ENCODE peak calls at places on chromosome 15, in five cellular contexts. F is astrocyte, D is mammary epithelial cell, M is psoas muscle, X is A549. N is an unnamed sample.

GRCh38 chr15:31214864-31215489 is 111.7 kb upstream of the KLF13 start:
- DNase-seq in F (no peak), D (peak), M (peak), X (no peak), N (peak)

GRCh38 chr15:55758580-55758986 is 15.6 kb upstream of the PRTG start:
- DNase-seq in F (no peak), D (no peak), M (no peak), X (no peak), N (no peak)

GRCh38 chr15:85972805-85973540 is 106.7 kb upstream of the AGBL1 start:
- DNase-seq in F (peak), D (no peak), M (no peak), X (no peak), N (no peak)

GRCh38 chr15:85750319-85750806 is 44.4 kb downstream of the KLHL25 start:
- DNase-seq in F (peak), D (no peak), M (peak), X (no peak), N (peak)

GRCh38 chr15:73873889-73874511 is 636 bp downstream of the TBC1D21 start:
- DNase-seq in F (peak), D (peak), M (no peak), X (peak), N (peak)

GRCh38 chr15:74209560-74209958 is 7.0 kb upstream of the STRA6 start:
- DNase-seq in F (no peak), D (no peak), M (no peak), X (no peak), N (no peak)

GRCh38 chr15:38623744-38624143 is 59.1 kb upstream of the RASGRP1 start:
- DNase-seq in F (no peak), D (no peak), M (peak), X (no peak), N (peak)

GRCh38 chr15:63338170-63338569 is 43.5 kb downstream of the CA12 start:
- DNase-seq in F (peak), D (peak), M (no peak), X (no peak), N (peak)

GRCh38 chr15:33068531-33068990 is 126.0 kb downstream of the FMN1 start:
- DNase-seq in F (peak), D (peak), M (peak), X (peak), N (no peak)

GRCh38 chr15:62769604-62770003 is 272.9 kb upstream of the TPM1 start:
- DNase-seq in F (peak), D (peak), M (no peak), X (no peak), N (peak)

GRCh38 chr15:54131410-54131809 is 153.2 kb downstream of the UNC13C start:
- DNase-seq in F (no peak), D (no peak), M (no peak), X (no peak), N (peak)

GRCh38 chr15:99564221-99565030 is 1.4 kb upstream of the MEF2A start:
- DNase-seq in F (peak), D (no peak), M (no peak), X (no peak), N (peak)

GRCh38 chr15:75732206-75732808 is 19.7 kb upstream of the CSPG4 start:
- DNase-seq in F (no peak), D (no peak), M (no peak), X (no peak), N (no peak)

GRCh38 chr15:69146724-69147435 is 13.6 kb upstream of the GLCE start:
- DNase-seq in F (no peak), D (no peak), M (no peak), X (no peak), N (no peak)

GRCh38 chr15:38010390-38010789 is 76.0 kb downstream of the TMCO5A start:
- DNase-seq in F (peak), D (no peak), M (no peak), X (no peak), N (no peak)

GRCh38 chr15:67143646-67144045 is 78.2 kb downstream of the SMAD3 start:
- DNase-seq in F (no peak), D (no peak), M (no peak), X (no peak), N (no peak)

GRCh38 chr15:61556037-61556648 is 327.0 kb upstream of the RORA start:
- DNase-seq in F (peak), D (peak), M (no peak), X (no peak), N (peak)

GRCh38 chr15:62618432-62618831 is 424.1 kb upstream of the TPM1 start:
- DNase-seq in F (peak), D (peak), M (no peak), X (no peak), N (peak)

GRCh38 chr15:85757939-85758654 is 36.6 kb downstream of the KLHL25 start:
- DNase-seq in F (no peak), D (no peak), M (no peak), X (no peak), N (no peak)

GRCh38 chr15:68924866-68925599 is 5.3 kb upstream of the SPESP1 start:
- DNase-seq in F (peak), D (peak), M (peak), X (peak), N (peak)

GRCh38 chr15:64892850-64893403 is 18.8 kb upstream of the ANKDD1A start:
- DNase-seq in F (no peak), D (no peak), M (no peak), X (no peak), N (no peak)

GRCh38 chr15:98728811-98729160 is 80.4 kb downstream of the IGF1R start:
- DNase-seq in F (no peak), D (no peak), M (no peak), X (no peak), N (no peak)

GRCh38 chr15:70259640-70260066 is 161.9 kb upstream of the TLE3 start:
- DNase-seq in F (no peak), D (no peak), M (no peak), X (peak), N (no peak)

GRCh38 chr15:91954211-91954804 is 100.8 kb downstream of the SLCO3A1 start:
- DNase-seq in F (no peak), D (no peak), M (no peak), X (no peak), N (no peak)

DNA sequence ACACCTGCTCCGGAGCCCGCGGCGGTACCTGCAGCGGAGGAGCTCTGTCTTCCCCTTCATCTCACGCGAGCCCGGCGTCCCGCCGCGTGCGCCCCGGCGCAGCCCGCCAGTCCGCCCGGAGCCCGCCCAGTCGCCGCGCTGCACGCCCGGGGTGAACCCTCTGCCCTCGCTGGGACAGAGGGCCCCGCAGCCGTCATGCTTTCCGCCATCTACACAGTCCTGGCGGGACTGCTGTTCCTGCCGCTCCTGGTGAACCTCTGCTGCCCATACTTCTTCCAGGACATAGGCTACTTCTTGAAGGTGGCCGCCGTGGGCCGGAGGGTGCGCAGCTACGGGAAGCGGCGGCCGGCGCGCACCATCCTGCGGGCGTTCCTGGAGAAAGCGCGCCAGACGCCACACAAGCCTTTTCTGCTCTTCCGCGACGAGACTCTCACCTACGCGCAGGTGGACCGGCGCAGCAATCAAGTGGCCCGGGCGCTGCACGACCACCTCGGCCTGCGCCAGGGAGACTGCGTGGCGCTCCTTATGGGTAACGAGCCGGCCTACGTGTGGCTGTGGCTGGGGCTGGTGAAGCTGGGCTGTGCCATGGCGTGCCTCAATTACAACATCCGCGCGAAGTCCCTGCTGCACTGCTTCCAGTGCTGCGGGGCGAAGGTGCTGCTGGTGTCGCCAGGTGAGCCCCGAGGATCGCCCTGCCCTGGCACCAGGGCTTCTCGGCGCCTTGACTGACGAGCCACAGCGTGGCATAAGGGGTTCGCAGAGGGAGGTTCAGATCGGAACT is 427 bp downstream of the SLC27A2 start:
- DNase-seq in F (peak), D (peak), M (no peak), X (peak), N (peak)
- TF ChIP-seq CTCF in F (no peak), D (no peak), M (no peak), X (peak), N (no peak)

DNA sequence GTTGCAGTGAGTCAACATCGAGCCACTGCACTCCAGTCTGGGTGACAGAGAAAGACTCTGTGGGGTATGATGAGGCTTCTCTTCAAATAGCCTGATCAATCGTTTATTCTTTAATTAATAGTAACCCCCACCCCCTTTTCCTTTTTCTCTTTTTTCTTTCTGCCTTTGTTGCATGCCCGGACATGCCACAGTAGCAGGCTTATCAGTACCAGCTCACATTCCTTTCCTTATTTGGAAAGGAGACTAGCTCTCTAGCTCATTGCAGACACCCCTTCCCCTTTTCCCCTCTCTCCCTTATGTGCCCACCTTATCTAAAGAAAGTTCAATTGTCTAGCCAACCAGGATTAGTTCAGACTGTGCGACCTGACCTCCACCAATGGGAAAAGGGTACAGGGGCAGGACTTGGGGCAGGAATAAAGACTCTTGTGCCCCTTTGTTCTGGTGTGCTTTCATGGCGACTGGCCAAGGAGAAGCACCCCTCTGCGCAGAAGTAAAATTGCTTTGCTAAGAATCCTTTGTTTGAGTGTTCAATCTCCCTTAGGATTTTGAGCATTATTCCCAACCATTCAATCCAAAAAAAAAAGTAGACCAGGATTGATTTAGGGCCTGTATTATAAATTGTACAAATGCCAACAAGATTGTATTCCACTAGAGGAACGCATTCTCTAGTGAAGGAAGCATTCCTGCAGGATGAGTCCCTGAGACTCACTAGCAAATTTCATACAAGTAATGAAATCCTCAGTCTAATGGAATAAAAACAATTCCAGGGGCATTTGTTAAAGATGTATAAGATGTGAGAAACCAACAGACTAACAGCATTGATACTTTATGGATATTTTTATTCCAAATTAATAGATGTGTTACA is 95.8 kb upstream of the SNRPN start:
- DNase-seq in F (peak), D (no peak), M (no peak), X (no peak), N (peak)
- H3K4me3 ChIP-seq in F (peak), D (no peak), M (no peak), X (no peak), N (no peak)

GRCh38 chr15:65927545-65927944 is 58.3 kb downstream of the RAB11A start:
- DNase-seq in F (no peak), D (no peak), M (no peak), X (peak), N (no peak)
- TF ChIP-seq CTCF in F (no peak), D (peak), M (no peak), X (no peak), N (peak)

DNA sequence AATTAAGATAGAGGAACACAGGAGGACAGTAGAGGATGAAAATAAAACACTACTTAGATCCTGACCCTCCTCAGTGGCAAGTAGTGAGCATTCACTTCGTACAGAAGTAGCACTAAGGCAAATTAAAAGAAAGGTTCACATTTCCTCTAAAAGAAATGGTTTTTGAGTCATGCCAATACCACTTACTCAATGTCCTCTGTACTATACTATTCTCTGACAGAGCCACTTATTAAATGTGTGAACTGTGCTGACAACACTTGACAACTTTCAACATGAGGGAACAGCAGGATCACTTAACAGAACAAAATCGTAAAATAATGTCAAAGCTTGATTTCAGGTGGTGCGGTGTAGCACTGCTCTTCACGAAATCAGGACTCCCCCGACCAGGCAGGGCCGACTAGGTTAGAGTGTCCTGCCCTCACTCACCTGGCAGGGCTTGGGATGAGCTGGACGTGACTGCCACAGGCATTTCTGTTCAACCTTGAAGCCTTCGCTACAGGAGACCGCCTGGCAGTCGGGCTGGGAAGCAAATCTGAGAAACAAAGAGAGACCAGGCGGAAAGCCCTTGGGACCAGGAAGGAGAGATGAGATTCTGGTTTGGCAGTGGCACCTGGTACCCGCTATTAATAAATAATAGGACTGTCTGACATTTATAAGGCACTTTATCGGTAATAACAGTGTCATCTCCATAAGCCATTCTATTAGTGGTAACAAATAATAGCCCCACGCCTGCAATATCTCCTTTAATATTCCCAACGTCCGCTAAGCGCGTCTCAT is 602 bp upstream of the SLC27A2 start:
- DNase-seq in F (no peak), D (no peak), M (no peak), X (no peak), N (no peak)
- H3K4me3 ChIP-seq in F (peak), D (peak), M (peak), X (peak), N (no peak)